ENCODE peak calls at places on chromosomes 2 and 18, in ten cellular contexts. One of them, this sample, is unnamed.

GRCh38 chr2:134142341-134142738 is 111.5 kb upstream of the MGAT5 start:
- DNase-seq in NCI-H748 treated with DMSO at 0.1 percent for 48 hours: no peak
- DNase-seq in stimulated activated CD4-positive, alpha-beta T cell treated with anti-CD3 and anti-CD28 coated beads, TNF-alpha, amount 100 ng/mL, for 4 hours: no peak
- DNase-seq in mucosa of gallbladder: no peak
- DNase-seq in CD8-positive, alpha-beta T cell: no peak
- DNase-seq in DMS 273 treated with DMSO at 0.1 percent for 48 hours: no peak
- DNase-seq in A549: no peak
- DNase-seq in T-helper 2 cell: no peak
- DNase-seq in G401: no peak
- DNase-seq in stimulated activated CD8-positive, alpha-beta memory T cell treated with anti-CD3 and anti-CD28 coated beads, Interleukin-7, amount 100 ng/mL, for 24 hours: no peak
- DNase-seq in this sample: no peak

GRCh38 chr2:237262838-237263771 is 150.9 kb downstream of the COL6A3 start:
- DNase-seq in NCI-H748 treated with DMSO at 0.1 percent for 48 hours: no peak
- DNase-seq in stimulated activated CD4-positive, alpha-beta T cell treated with anti-CD3 and anti-CD28 coated beads, TNF-alpha, amount 100 ng/mL, for 4 hours: no peak
- DNase-seq in mucosa of gallbladder: no peak
- DNase-seq in CD8-positive, alpha-beta T cell: no peak
- DNase-seq in DMS 273 treated with DMSO at 0.1 percent for 48 hours: no peak
- DNase-seq in A549: no peak
- DNase-seq in T-helper 2 cell: no peak
- DNase-seq in G401: no peak
- DNase-seq in stimulated activated CD8-positive, alpha-beta memory T cell treated with anti-CD3 and anti-CD28 coated beads, Interleukin-7, amount 100 ng/mL, for 24 hours: no peak
- DNase-seq in this sample: no peak

GRCh38 chr2:169572821-169573159 is 875 bp downstream of the FASTKD1 start:
- DNase-seq in NCI-H748 treated with DMSO at 0.1 percent for 48 hours: no peak
- DNase-seq in stimulated activated CD4-positive, alpha-beta T cell treated with anti-CD3 and anti-CD28 coated beads, TNF-alpha, amount 100 ng/mL, for 4 hours: no peak
- DNase-seq in mucosa of gallbladder: no peak
- DNase-seq in CD8-positive, alpha-beta T cell: no peak
- DNase-seq in DMS 273 treated with DMSO at 0.1 percent for 48 hours: no peak
- DNase-seq in A549: no peak
- DNase-seq in T-helper 2 cell: no peak
- DNase-seq in G401: no peak
- DNase-seq in stimulated activated CD8-positive, alpha-beta memory T cell treated with anti-CD3 and anti-CD28 coated beads, Interleukin-7, amount 100 ng/mL, for 24 hours: no peak
- DNase-seq in this sample: no peak

GRCh38 chr2:11681722-11682589 is 12.0 kb upstream of the NTSR2 start:
- DNase-seq in NCI-H748 treated with DMSO at 0.1 percent for 48 hours: peak
- DNase-seq in stimulated activated CD4-positive, alpha-beta T cell treated with anti-CD3 and anti-CD28 coated beads, TNF-alpha, amount 100 ng/mL, for 4 hours: peak
- DNase-seq in mucosa of gallbladder: no peak
- DNase-seq in CD8-positive, alpha-beta T cell: no peak
- DNase-seq in DMS 273 treated with DMSO at 0.1 percent for 48 hours: no peak
- DNase-seq in A549: peak
- DNase-seq in T-helper 2 cell: no peak
- DNase-seq in G401: peak
- DNase-seq in stimulated activated CD8-positive, alpha-beta memory T cell treated with anti-CD3 and anti-CD28 coated beads, Interleukin-7, amount 100 ng/mL, for 24 hours: peak
- DNase-seq in this sample: no peak

GRCh38 chr2:24824966-24825882 is 32.0 kb downstream of the CENPO start:
- DNase-seq in NCI-H748 treated with DMSO at 0.1 percent for 48 hours: no peak
- DNase-seq in stimulated activated CD4-positive, alpha-beta T cell treated with anti-CD3 and anti-CD28 coated beads, TNF-alpha, amount 100 ng/mL, for 4 hours: no peak
- DNase-seq in mucosa of gallbladder: no peak
- DNase-seq in CD8-positive, alpha-beta T cell: no peak
- DNase-seq in DMS 273 treated with DMSO at 0.1 percent for 48 hours: no peak
- DNase-seq in A549: peak
- DNase-seq in T-helper 2 cell: no peak
- DNase-seq in G401: peak
- DNase-seq in stimulated activated CD8-positive, alpha-beta memory T cell treated with anti-CD3 and anti-CD28 coated beads, Interleukin-7, amount 100 ng/mL, for 24 hours: no peak
- DNase-seq in this sample: peak

GRCh38 chr18:37397814-37398213 is 167.8 kb downstream of the CELF4 start:
- DNase-seq in NCI-H748 treated with DMSO at 0.1 percent for 48 hours: no peak
- DNase-seq in stimulated activated CD4-positive, alpha-beta T cell treated with anti-CD3 and anti-CD28 coated beads, TNF-alpha, amount 100 ng/mL, for 4 hours: no peak
- DNase-seq in mucosa of gallbladder: no peak
- DNase-seq in CD8-positive, alpha-beta T cell: no peak
- DNase-seq in DMS 273 treated with DMSO at 0.1 percent for 48 hours: no peak
- DNase-seq in A549: no peak
- DNase-seq in T-helper 2 cell: no peak
- DNase-seq in G401: no peak
- DNase-seq in stimulated activated CD8-positive, alpha-beta memory T cell treated with anti-CD3 and anti-CD28 coated beads, Interleukin-7, amount 100 ng/mL, for 24 hours: no peak
- DNase-seq in this sample: no peak

GRCh38 chr2:232502901-232503791 is 15.5 kb upstream of the ECEL1 start:
- DNase-seq in NCI-H748 treated with DMSO at 0.1 percent for 48 hours: peak
- DNase-seq in stimulated activated CD4-positive, alpha-beta T cell treated with anti-CD3 and anti-CD28 coated beads, TNF-alpha, amount 100 ng/mL, for 4 hours: peak
- DNase-seq in mucosa of gallbladder: peak
- DNase-seq in CD8-positive, alpha-beta T cell: peak
- DNase-seq in DMS 273 treated with DMSO at 0.1 percent for 48 hours: no peak
- DNase-seq in A549: peak
- DNase-seq in T-helper 2 cell: peak
- DNase-seq in G401: peak
- DNase-seq in stimulated activated CD8-positive, alpha-beta memory T cell treated with anti-CD3 and anti-CD28 coated beads, Interleukin-7, amount 100 ng/mL, for 24 hours: no peak
- DNase-seq in this sample: no peak

GRCh38 chr18:22276334-22276713 is 106.9 kb downstream of the GATA6 start:
- DNase-seq in NCI-H748 treated with DMSO at 0.1 percent for 48 hours: no peak
- DNase-seq in stimulated activated CD4-positive, alpha-beta T cell treated with anti-CD3 and anti-CD28 coated beads, TNF-alpha, amount 100 ng/mL, for 4 hours: no peak
- DNase-seq in mucosa of gallbladder: no peak
- DNase-seq in CD8-positive, alpha-beta T cell: no peak
- DNase-seq in DMS 273 treated with DMSO at 0.1 percent for 48 hours: no peak
- DNase-seq in A549: no peak
- DNase-seq in T-helper 2 cell: no peak
- DNase-seq in G401: no peak
- DNase-seq in stimulated activated CD8-positive, alpha-beta memory T cell treated with anti-CD3 and anti-CD28 coated beads, Interleukin-7, amount 100 ng/mL, for 24 hours: no peak
- DNase-seq in this sample: no peak

GRCh38 chr2:29293830-29294438 is 178.7 kb downstream of the CLIP4 start:
- DNase-seq in NCI-H748 treated with DMSO at 0.1 percent for 48 hours: no peak
- DNase-seq in stimulated activated CD4-positive, alpha-beta T cell treated with anti-CD3 and anti-CD28 coated beads, TNF-alpha, amount 100 ng/mL, for 4 hours: no peak
- DNase-seq in mucosa of gallbladder: peak
- DNase-seq in CD8-positive, alpha-beta T cell: no peak
- DNase-seq in DMS 273 treated with DMSO at 0.1 percent for 48 hours: no peak
- DNase-seq in A549: peak
- DNase-seq in T-helper 2 cell: no peak
- DNase-seq in G401: no peak
- DNase-seq in stimulated activated CD8-positive, alpha-beta memory T cell treated with anti-CD3 and anti-CD28 coated beads, Interleukin-7, amount 100 ng/mL, for 24 hours: no peak
- DNase-seq in this sample: no peak

GRCh38 chr18:8478166-8478967 is 130.9 kb upstream of the RAB12 start:
- DNase-seq in NCI-H748 treated with DMSO at 0.1 percent for 48 hours: peak
- DNase-seq in stimulated activated CD4-positive, alpha-beta T cell treated with anti-CD3 and anti-CD28 coated beads, TNF-alpha, amount 100 ng/mL, for 4 hours: peak
- DNase-seq in mucosa of gallbladder: peak
- DNase-seq in CD8-positive, alpha-beta T cell: peak
- DNase-seq in DMS 273 treated with DMSO at 0.1 percent for 48 hours: peak
- DNase-seq in A549: peak
- DNase-seq in T-helper 2 cell: no peak
- DNase-seq in G401: peak
- DNase-seq in stimulated activated CD8-positive, alpha-beta memory T cell treated with anti-CD3 and anti-CD28 coated beads, Interleukin-7, amount 100 ng/mL, for 24 hours: peak
- DNase-seq in this sample: peak

GRCh38 chr18:28961669-28962228 is 784.8 kb upstream of the CDH2 start:
- DNase-seq in NCI-H748 treated with DMSO at 0.1 percent for 48 hours: peak
- DNase-seq in stimulated activated CD4-positive, alpha-beta T cell treated with anti-CD3 and anti-CD28 coated beads, TNF-alpha, amount 100 ng/mL, for 4 hours: no peak
- DNase-seq in mucosa of gallbladder: no peak
- DNase-seq in CD8-positive, alpha-beta T cell: no peak
- DNase-seq in DMS 273 treated with DMSO at 0.1 percent for 48 hours: no peak
- DNase-seq in A549: peak
- DNase-seq in T-helper 2 cell: no peak
- DNase-seq in G401: peak
- DNase-seq in stimulated activated CD8-positive, alpha-beta memory T cell treated with anti-CD3 and anti-CD28 coated beads, Interleukin-7, amount 100 ng/mL, for 24 hours: no peak
- DNase-seq in this sample: no peak

GRCh38 chr2:109247340-109247739 is 118.3 kb downstream of the SH3RF3 start:
- DNase-seq in NCI-H748 treated with DMSO at 0.1 percent for 48 hours: no peak
- DNase-seq in stimulated activated CD4-positive, alpha-beta T cell treated with anti-CD3 and anti-CD28 coated beads, TNF-alpha, amount 100 ng/mL, for 4 hours: no peak
- DNase-seq in mucosa of gallbladder: peak
- DNase-seq in CD8-positive, alpha-beta T cell: no peak
- DNase-seq in DMS 273 treated with DMSO at 0.1 percent for 48 hours: no peak
- DNase-seq in A549: no peak
- DNase-seq in T-helper 2 cell: no peak
- DNase-seq in G401: no peak
- DNase-seq in stimulated activated CD8-positive, alpha-beta memory T cell treated with anti-CD3 and anti-CD28 coated beads, Interleukin-7, amount 100 ng/mL, for 24 hours: no peak
- DNase-seq in this sample: peak

GRCh38 chr2:109364212-109364611 is 235.2 kb downstream of the SH3RF3 start:
- DNase-seq in NCI-H748 treated with DMSO at 0.1 percent for 48 hours: no peak
- DNase-seq in stimulated activated CD4-positive, alpha-beta T cell treated with anti-CD3 and anti-CD28 coated beads, TNF-alpha, amount 100 ng/mL, for 4 hours: no peak
- DNase-seq in mucosa of gallbladder: no peak
- DNase-seq in CD8-positive, alpha-beta T cell: no peak
- DNase-seq in DMS 273 treated with DMSO at 0.1 percent for 48 hours: peak
- DNase-seq in A549: no peak
- DNase-seq in T-helper 2 cell: no peak
- DNase-seq in G401: no peak
- DNase-seq in stimulated activated CD8-positive, alpha-beta memory T cell treated with anti-CD3 and anti-CD28 coated beads, Interleukin-7, amount 100 ng/mL, for 24 hours: no peak
- DNase-seq in this sample: no peak

GRCh38 chr18:66749030-66749429 is 145.1 kb upstream of the CDH19 start:
- DNase-seq in NCI-H748 treated with DMSO at 0.1 percent for 48 hours: no peak
- DNase-seq in stimulated activated CD4-positive, alpha-beta T cell treated with anti-CD3 and anti-CD28 coated beads, TNF-alpha, amount 100 ng/mL, for 4 hours: no peak
- DNase-seq in mucosa of gallbladder: peak
- DNase-seq in CD8-positive, alpha-beta T cell: no peak
- DNase-seq in DMS 273 treated with DMSO at 0.1 percent for 48 hours: no peak
- DNase-seq in A549: no peak
- DNase-seq in T-helper 2 cell: no peak
- DNase-seq in G401: peak
- DNase-seq in stimulated activated CD8-positive, alpha-beta memory T cell treated with anti-CD3 and anti-CD28 coated beads, Interleukin-7, amount 100 ng/mL, for 24 hours: no peak
- DNase-seq in this sample: no peak

GRCh38 chr2:120423167-120423943 is 77.4 kb downstream of the INHBB start:
- DNase-seq in NCI-H748 treated with DMSO at 0.1 percent for 48 hours: no peak
- DNase-seq in stimulated activated CD4-positive, alpha-beta T cell treated with anti-CD3 and anti-CD28 coated beads, TNF-alpha, amount 100 ng/mL, for 4 hours: no peak
- DNase-seq in mucosa of gallbladder: no peak
- DNase-seq in CD8-positive, alpha-beta T cell: no peak
- DNase-seq in DMS 273 treated with DMSO at 0.1 percent for 48 hours: no peak
- DNase-seq in A549: no peak
- DNase-seq in T-helper 2 cell: no peak
- DNase-seq in G401: no peak
- DNase-seq in stimulated activated CD8-positive, alpha-beta memory T cell treated with anti-CD3 and anti-CD28 coated beads, Interleukin-7, amount 100 ng/mL, for 24 hours: no peak
- DNase-seq in this sample: no peak

GRCh38 chr2:117794668-117795067 is 19.8 kb upstream of the DDX18 start:
- DNase-seq in NCI-H748 treated with DMSO at 0.1 percent for 48 hours: no peak
- DNase-seq in stimulated activated CD4-positive, alpha-beta T cell treated with anti-CD3 and anti-CD28 coated beads, TNF-alpha, amount 100 ng/mL, for 4 hours: no peak
- DNase-seq in mucosa of gallbladder: no peak
- DNase-seq in CD8-positive, alpha-beta T cell: no peak
- DNase-seq in DMS 273 treated with DMSO at 0.1 percent for 48 hours: no peak
- DNase-seq in A549: no peak
- DNase-seq in T-helper 2 cell: no peak
- DNase-seq in G401: no peak
- DNase-seq in stimulated activated CD8-positive, alpha-beta memory T cell treated with anti-CD3 and anti-CD28 coated beads, Interleukin-7, amount 100 ng/mL, for 24 hours: no peak
- DNase-seq in this sample: no peak

GRCh38 chr2:174623690-174624089 is 26.1 kb upstream of the WIPF1 start:
- DNase-seq in NCI-H748 treated with DMSO at 0.1 percent for 48 hours: no peak
- DNase-seq in stimulated activated CD4-positive, alpha-beta T cell treated with anti-CD3 and anti-CD28 coated beads, TNF-alpha, amount 100 ng/mL, for 4 hours: no peak
- DNase-seq in mucosa of gallbladder: no peak
- DNase-seq in CD8-positive, alpha-beta T cell: no peak
- DNase-seq in DMS 273 treated with DMSO at 0.1 percent for 48 hours: no peak
- DNase-seq in A549: no peak
- DNase-seq in T-helper 2 cell: no peak
- DNase-seq in G401: no peak
- DNase-seq in stimulated activated CD8-positive, alpha-beta memory T cell treated with anti-CD3 and anti-CD28 coated beads, Interleukin-7, amount 100 ng/mL, for 24 hours: no peak
- DNase-seq in this sample: no peak

GRCh38 chr18:44744206-44745180 is 63.8 kb downstream of the SETBP1 start:
- DNase-seq in NCI-H748 treated with DMSO at 0.1 percent for 48 hours: no peak
- DNase-seq in stimulated activated CD4-positive, alpha-beta T cell treated with anti-CD3 and anti-CD28 coated beads, TNF-alpha, amount 100 ng/mL, for 4 hours: no peak
- DNase-seq in mucosa of gallbladder: no peak
- DNase-seq in CD8-positive, alpha-beta T cell: no peak
- DNase-seq in DMS 273 treated with DMSO at 0.1 percent for 48 hours: no peak
- DNase-seq in A549: no peak
- DNase-seq in T-helper 2 cell: no peak
- DNase-seq in G401: peak
- DNase-seq in stimulated activated CD8-positive, alpha-beta memory T cell treated with anti-CD3 and anti-CD28 coated beads, Interleukin-7, amount 100 ng/mL, for 24 hours: no peak
- DNase-seq in this sample: no peak

GRCh38 chr18:70069381-70069780 is 121.7 kb upstream of the CD226 start:
- DNase-seq in NCI-H748 treated with DMSO at 0.1 percent for 48 hours: no peak
- DNase-seq in stimulated activated CD4-positive, alpha-beta T cell treated with anti-CD3 and anti-CD28 coated beads, TNF-alpha, amount 100 ng/mL, for 4 hours: no peak
- DNase-seq in mucosa of gallbladder: no peak
- DNase-seq in CD8-positive, alpha-beta T cell: no peak
- DNase-seq in DMS 273 treated with DMSO at 0.1 percent for 48 hours: no peak
- DNase-seq in A549: no peak
- DNase-seq in T-helper 2 cell: no peak
- DNase-seq in G401: no peak
- DNase-seq in stimulated activated CD8-positive, alpha-beta memory T cell treated with anti-CD3 and anti-CD28 coated beads, Interleukin-7, amount 100 ng/mL, for 24 hours: no peak
- DNase-seq in this sample: no peak

This sample was measured in left colon.